ENCODE peak calls at places on chromosomes 5 and 9, in six cellular contexts. One of them, this sample, is unnamed.

GRCh38 chr5:180601591-180602480 is 10.5 kb upstream of the SCGB3A1 start:
- DNase-seq in HT1080: no peak
- DNase-seq in NCI-H82: no peak
- DNase-seq in uterus: peak
- DNase-seq in stimulated activated CD4-positive, alpha-beta T cell treated with anti-CD3 and anti-CD28 coated beads, TNF-alpha, amount 100 ng/mL, for 1 hour: no peak
- DNase-seq in GF-D8: no peak
- DNase-seq in this sample: no peak

GRCh38 chr5:74977475-74977874 is 74.9 kb downstream of the GCNT4 start:
- DNase-seq in uterus: no peak
- DNase-seq in HT1080: no peak
- DNase-seq in stimulated activated CD4-positive, alpha-beta T cell treated with anti-CD3 and anti-CD28 coated beads, TNF-alpha, amount 100 ng/mL, for 1 hour: no peak
- DNase-seq in NCI-H82: no peak
- DNase-seq in GF-D8: no peak
- DNase-seq in this sample: no peak

GRCh38 chr9:126406075-126406675 is 79.5 kb downstream of the MVB12B start:
- DNase-seq in uterus: no peak
- DNase-seq in GF-D8: no peak
- DNase-seq in stimulated activated CD4-positive, alpha-beta T cell treated with anti-CD3 and anti-CD28 coated beads, TNF-alpha, amount 100 ng/mL, for 1 hour: no peak
- DNase-seq in NCI-H82: no peak
- DNase-seq in HT1080: no peak
- DNase-seq in this sample: no peak

GRCh38 chr5:143653766-143654282 is 158.1 kb upstream of the HMHB1 start:
- DNase-seq in uterus: no peak
- DNase-seq in GF-D8: no peak
- DNase-seq in NCI-H82: no peak
- DNase-seq in HT1080: no peak
- DNase-seq in stimulated activated CD4-positive, alpha-beta T cell treated with anti-CD3 and anti-CD28 coated beads, TNF-alpha, amount 100 ng/mL, for 1 hour: no peak
- DNase-seq in this sample: no peak

GRCh38 chr5:40333459-40334241 is 346.1 kb upstream of the PTGER4 start:
- DNase-seq in stimulated activated CD4-positive, alpha-beta T cell treated with anti-CD3 and anti-CD28 coated beads, TNF-alpha, amount 100 ng/mL, for 1 hour: no peak
- DNase-seq in uterus: no peak
- DNase-seq in NCI-H82: no peak
- DNase-seq in GF-D8: no peak
- DNase-seq in HT1080: peak
- DNase-seq in this sample: peak

GRCh38 chr5:67493676-67494075 is 297.1 kb upstream of the CD180 start:
- DNase-seq in GF-D8: no peak
- DNase-seq in stimulated activated CD4-positive, alpha-beta T cell treated with anti-CD3 and anti-CD28 coated beads, TNF-alpha, amount 100 ng/mL, for 1 hour: no peak
- DNase-seq in HT1080: peak
- DNase-seq in NCI-H82: peak
- DNase-seq in uterus: no peak
- DNase-seq in this sample: peak

GRCh38 chr9:136535070-136535469 is 10.8 kb downstream of the NOTCH1 start:
- DNase-seq in uterus: no peak
- DNase-seq in stimulated activated CD4-positive, alpha-beta T cell treated with anti-CD3 and anti-CD28 coated beads, TNF-alpha, amount 100 ng/mL, for 1 hour: no peak
- DNase-seq in HT1080: no peak
- DNase-seq in GF-D8: no peak
- DNase-seq in NCI-H82: no peak
- DNase-seq in this sample: no peak

GRCh38 chr5:3393122-3393963 is 202.3 kb upstream of the IRX1 start:
- DNase-seq in NCI-H82: peak
- DNase-seq in stimulated activated CD4-positive, alpha-beta T cell treated with anti-CD3 and anti-CD28 coated beads, TNF-alpha, amount 100 ng/mL, for 1 hour: no peak
- DNase-seq in HT1080: no peak
- DNase-seq in GF-D8: no peak
- DNase-seq in uterus: no peak
- DNase-seq in this sample: no peak

GRCh38 chr5:1318659-1319251 is 23.9 kb upstream of the TERT start:
- DNase-seq in HT1080: no peak
- DNase-seq in uterus: no peak
- DNase-seq in NCI-H82: no peak
- DNase-seq in GF-D8: no peak
- DNase-seq in stimulated activated CD4-positive, alpha-beta T cell treated with anti-CD3 and anti-CD28 coated beads, TNF-alpha, amount 100 ng/mL, for 1 hour: no peak
- DNase-seq in this sample: no peak